ENCODE peak calls at places on chromosomes 11 and 22, in ten cellular contexts. Y, L, I, C, Q, F, M, B, U and Z are unnamed samples.

GRCh38 chr11:91946397-91947090 is 278.1 kb upstream of the FAT3 start:
- DNase-seq in Y (no peak), L (no peak), I (no peak), C (no peak), Q (no peak), F (no peak), M (no peak), B (no peak), U (no peak), Z (no peak)

GRCh38 chr11:13344818-13345217 is 67.2 kb downstream of the BMAL1 start:
- DNase-seq in Y (no peak), L (no peak), I (no peak), C (no peak), Q (no peak), F (no peak), M (no peak), B (no peak), U (no peak), Z (peak)

GRCh38 chr11:60515144-60515855 is at the start of gene MS4A13:
- DNase-seq in Y (no peak), L (no peak), I (no peak), C (no peak), Q (no peak), F (no peak), M (no peak), B (no peak), U (no peak), Z (no peak)

GRCh38 chr11:70526116-70527045 is 128.1 kb downstream of the CTTN start:
- DNase-seq in Y (no peak), L (no peak), I (no peak), C (no peak), Q (no peak), F (no peak), M (no peak), B (no peak), U (no peak), Z (no peak)

GRCh38 chr22:45887202-45888131 is 89.5 kb downstream of the WNT7B start:
- DNase-seq in Y (no peak), L (no peak), I (no peak), C (no peak), Q (no peak), F (peak), M (no peak), B (no peak), U (peak), Z (no peak)

GRCh38 chr11:127632546-127632945 is 632.0 kb upstream of the KIRREL3 start:
- DNase-seq in Y (no peak), L (peak), I (no peak), C (no peak), Q (no peak), F (no peak), M (no peak), B (no peak), U (no peak), Z (no peak)

GRCh38 chr11:118662401-118663271 is 16.8 kb downstream of the TREH start:
- DNase-seq in Y (no peak), L (no peak), I (no peak), C (no peak), Q (no peak), F (no peak), M (no peak), B (no peak), U (no peak), Z (no peak)

GRCh38 chr11:37504925-37505324 is 906.9 kb upstream of the RAG2 start:
- DNase-seq in Y (peak), L (no peak), I (no peak), C (no peak), Q (peak), F (no peak), M (no peak), B (no peak), U (no peak), Z (peak)

GRCh38 chr11:46914363-46914762 is 4.0 kb downstream of the LRP4 start:
- DNase-seq in Y (peak), L (no peak), I (no peak), C (no peak), Q (peak), F (no peak), M (no peak), B (no peak), U (no peak), Z (peak)

GRCh38 chr11:131668867-131669780 is 298.7 kb downstream of the NTM start:
- DNase-seq in Y (no peak), L (peak), I (peak), C (peak), Q (no peak), F (no peak), M (peak), B (peak), U (no peak), Z (peak)